ENCODE peak calls at places on chromosomes 11 and 22, in eight cellular contexts. T is A673, Y is AML-193, E is fibroblast of mammary gland, S is T-helper 9 cell, R is NCI-H1092 treated with DMSO at 0.1 percent for 48 hours, G is NCI-H460, Q is GM13977. B is an unnamed sample.

GRCh38 chr22:30855677-30856518 is 112.7 kb downstream of the MORC2 start:
- DNase-seq in T (no peak), Y (no peak), E (peak; percentile 11), S (no peak), R (no peak), G (no peak), Q (no peak), B (peak; percentile 1)

GRCh38 chr11:45319077-45319476 is 32.9 kb upstream of the SYT13 start:
- DNase-seq in T (no peak), Y (no peak), E (no peak), S (no peak), R (no peak), G (no peak), Q (no peak), B (no peak)

GRCh38 chr11:70834277-70834940 is 418.0 kb downstream of the SHANK2 start:
- DNase-seq in T (no peak), Y (no peak), E (no peak), S (no peak), R (no peak), G (no peak), Q (no peak), B (no peak)

GRCh38 chr22:41969110-41969646 is at the start of gene SEPTIN3:
- DNase-seq in T (peak; percentile 41), Y (no peak), E (no peak), S (no peak), R (no peak), G (no peak), Q (no peak), B (no peak)

GRCh38 chr22:26079009-26079408 is 90.3 kb upstream of the SEZ6L start:
- DNase-seq in T (no peak), Y (no peak), E (no peak), S (no peak), R (no peak), G (no peak), Q (no peak), B (no peak)

GRCh38 chr11:75214411-75214821 is 26.2 kb upstream of the TPBGL start:
- DNase-seq in T (peak; percentile 91), Y (peak; percentile 65), E (peak; percentile 75), S (peak; percentile 79), R (peak; percentile 51), G (peak; percentile 76), Q (peak; percentile 69), B (peak; percentile 58)

GRCh38 chr22:43164636-43165035 is 13.3 kb downstream of the TSPO start:
- DNase-seq in T (no peak), Y (no peak), E (no peak), S (no peak), R (no peak), G (no peak), Q (no peak), B (no peak)

GRCh38 chr22:49505337-49506009 is 322.2 kb downstream of the BRD1 start:
- DNase-seq in T (no peak), Y (no peak), E (no peak), S (no peak), R (no peak), G (no peak), Q (no peak), B (no peak)

GRCh38 chr22:50625568-50626313 is 2.2 kb downstream of the ARSA start:
- DNase-seq in T (no peak), Y (no peak), E (no peak), S (no peak), R (no peak), G (no peak), Q (no peak), B (no peak)

GRCh38 chr11:128482512-128483191 is 104.7 kb downstream of the ETS1 start:
- DNase-seq in T (no peak), Y (no peak), E (peak; percentile 90), S (no peak), R (no peak), G (no peak), Q (peak; percentile 30), B (no peak)

GRCh38 chr11:85732968-85733367 is 47.0 kb upstream of the CCDC89 start:
- DNase-seq in T (no peak), Y (no peak), E (no peak), S (no peak), R (no peak), G (no peak), Q (no peak), B (no peak)

GRCh38 chr11:31812392-31813241 is 1.5 kb upstream of the PAX6 start:
- DNase-seq in T (no peak), Y (no peak), E (no peak), S (no peak), R (no peak), G (no peak), Q (peak; percentile 58), B (no peak)

GRCh38 chr11:61671527-61671926 is 8.7 kb upstream of the DAGLA start:
- DNase-seq in T (no peak), Y (peak; percentile 15), E (no peak), S (no peak), R (no peak), G (no peak), Q (no peak), B (no peak)

B was measured in germinal center.